ENCODE peak calls at places on chromosome 17, in five cellular contexts. W is NCI-H1417; F is CD4-positive, alpha-beta T cell; T is GM12891; H is thoracic aorta. B is an unnamed sample.

GRCh38 chr17:79203016-79203415 is 128.4 kb downstream of the ENGASE start:
- DNase-seq in W (no peak), F (no peak), T (no peak), H (no peak), B (no peak)

GRCh38 chr17:835263-835662 is 53.1 kb downstream of the MRM3 start:
- DNase-seq in W (no peak), F (no peak), T (no peak), H (no peak), B (no peak)

GRCh38 chr17:71427801-71428200 is 693.0 kb upstream of the SOX9 start:
- DNase-seq in W (no peak), F (no peak), T (no peak), H (no peak), B (no peak)

GRCh38 chr17:38980455-38981217 is 13.4 kb upstream of the FBXO47 start:
- DNase-seq in W (no peak), F (no peak), T (no peak), H (no peak), B (no peak)

GRCh38 chr17:40071720-40072480 is 9.1 kb downstream of the THRA start:
- DNase-seq in W (peak; percentile 95), F (no peak), T (no peak), H (peak; percentile 75), B (no peak)

GRCh38 chr17:70138309-70138865 is 30.9 kb upstream of the KCNJ2 start:
- DNase-seq in W (no peak), F (no peak), T (no peak), H (no peak), B (no peak)

GRCh38 chr17:68089881-68090280 is 54.3 kb downstream of the KPNA2 start:
- DNase-seq in W (no peak), F (no peak), T (no peak), H (no peak), B (no peak)

GRCh38 chr17:58328195-58329034 is at the start of gene TSPOAP1:
- DNase-seq in W (no peak), F (peak; percentile 61), T (no peak), H (no peak), B (no peak)

B was measured in keratinocyte.